ENCODE peak calls at places on chromosomes 4 and X, in five cellular contexts. P, W, U, S and A are unnamed samples.

GRCh38 chrX:7316887-7317286 is 168.9 kb upstream of the PUDP start:
- DNase-seq in P (peak; percentile 57), W (no peak), U (no peak), S (no peak), A (no peak)

GRCh38 chr4:98745372-98745771 is 87.0 kb upstream of the TSPAN5 start:
- DNase-seq in P (peak; percentile 15), W (peak; percentile 56), U (peak; percentile 32), S (no peak), A (no peak)

GRCh38 chr4:19194672-19195071 is 1057.0 kb upstream of the SLIT2 start:
- DNase-seq in P (no peak), W (peak; percentile 84), U (no peak), S (no peak), A (no peak)

GRCh38 chr4:51851090-51851936 is 8.4 kb downstream of the DCUN1D4 start:
- DNase-seq in P (no peak), W (no peak), U (no peak), S (no peak), A (no peak)

GRCh38 chrX:121886557-121886956 is 839.1 kb downstream of the GLUD2 start:
- DNase-seq in P (no peak), W (no peak), U (no peak), S (no peak), A (no peak)

GRCh38 chr4:825969-826330 is at the start of gene CPLX1:
- DNase-seq in P (no peak), W (peak; percentile 78), U (no peak), S (no peak), A (no peak)

GRCh38 chr4:99219479-99219878 is 433 bp upstream of the ADH6 start:
- DNase-seq in P (no peak), W (no peak), U (no peak), S (no peak), A (no peak)

GRCh38 chr4:172962564-172963353 is 205.9 kb upstream of the GALNT7 start:
- DNase-seq in P (peak; percentile 96), W (no peak), U (peak; percentile 22), S (no peak), A (no peak)

GRCh38 chrX:49230500-49231232 is 2.5 kb downstream of the CACNA1F start:
- DNase-seq in P (no peak), W (peak; percentile 84), U (no peak), S (no peak), A (no peak)

DNA sequence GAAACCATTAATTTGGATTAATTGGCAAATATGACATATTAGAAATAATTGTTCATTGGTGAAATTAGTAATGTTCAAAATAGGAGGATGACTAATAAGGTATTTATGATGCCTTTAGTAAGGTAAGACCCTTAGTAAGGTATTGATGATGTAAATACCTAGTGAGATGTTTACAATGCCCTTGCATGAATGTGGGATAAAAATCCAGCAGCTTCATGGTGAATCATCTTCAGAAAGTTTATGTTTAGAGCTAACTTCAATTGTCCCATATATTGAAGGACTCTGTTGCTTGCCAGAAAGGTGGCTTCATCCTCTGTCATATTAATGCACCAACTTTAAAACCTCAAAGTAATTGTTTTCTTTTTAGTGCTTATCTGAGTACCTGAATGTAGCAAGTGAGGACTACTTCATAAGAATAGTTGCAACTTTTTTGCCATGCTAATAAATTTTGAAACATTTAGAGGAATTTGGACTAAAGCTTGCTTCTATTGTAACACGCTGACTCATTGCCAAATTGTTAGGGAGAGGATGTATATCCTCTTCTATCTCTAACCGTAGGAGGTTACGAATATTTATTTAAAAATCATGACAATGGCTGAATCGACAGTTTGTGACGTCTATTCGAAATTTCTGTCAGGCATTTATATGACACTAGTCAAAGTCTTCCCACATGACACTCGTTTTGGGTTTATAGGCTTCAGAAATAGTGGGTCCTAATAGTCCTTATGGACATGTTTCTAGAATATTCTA is 174.1 kb upstream of the HS3ST1 start:
- DNase-seq in P (peak; percentile 65), W (no peak), U (no peak), S (no peak), A (no peak)
- H3K4me2 ChIP-seq in P (peak overlapping the region; percentile 66), W (no peak overlapping the region), U (no peak overlapping the region), S (peak overlapping the region; percentile 15), A (no peak overlapping the region)

GRCh38 chr4:163590103-163590502 is 95.6 kb downstream of the TMA16 start:
- DNase-seq in P (no peak), W (no peak), U (no peak), S (no peak), A (no peak)

GRCh38 chr4:163587867-163588266 is 93.4 kb downstream of the TMA16 start:
- DNase-seq in P (no peak), W (peak; percentile 51), U (no peak), S (no peak), A (no peak)

GRCh38 chr4:163592207-163592606 is 97.7 kb downstream of the TMA16 start:
- DNase-seq in P (no peak), W (no peak), U (no peak), S (no peak), A (no peak)

GRCh38 chr4:163590609-163591264 is 96.2 kb downstream of the TMA16 start:
- DNase-seq in P (no peak), W (no peak), U (peak; percentile 18), S (no peak), A (no peak)

GRCh38 chr4:163591614-163592020 is 97.1 kb downstream of the TMA16 start:
- DNase-seq in P (no peak), W (no peak), U (no peak), S (no peak), A (no peak)
- H3K4me2 ChIP-seq in P (no peak overlapping the region), W (no peak overlapping the region), U (no peak overlapping the region), S (no peak overlapping the region), A (no peak overlapping the region)

DNA sequence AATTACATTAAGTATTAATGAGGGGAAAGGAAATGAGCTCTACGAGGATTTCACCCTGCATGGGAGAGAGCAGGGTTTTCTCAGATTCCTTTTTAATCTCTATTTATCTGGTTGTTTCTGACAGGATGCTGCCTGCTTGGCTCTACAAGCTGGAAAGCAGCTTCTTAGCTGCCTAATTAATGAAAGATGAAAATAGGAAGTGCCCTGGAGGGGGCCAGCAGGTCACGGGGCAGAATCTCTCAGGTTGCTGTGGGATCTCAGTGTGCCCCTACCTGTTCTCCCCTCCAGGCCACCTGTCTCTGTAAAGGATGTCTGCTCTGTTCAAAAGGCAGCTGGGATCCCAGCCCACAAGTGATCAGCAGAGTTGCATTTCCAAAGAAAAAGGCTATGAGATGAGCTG is 113.7 kb downstream of the PARM1 start:
- DNase-seq in P (no peak), W (no peak), U (no peak), S (no peak), A (no peak)
- H3K4me2 ChIP-seq in P (no peak overlapping the region), W (no peak overlapping the region), U (no peak overlapping the region), S (no peak overlapping the region), A (no peak overlapping the region)

GRCh38 chrX:13283968-13284914 is 35.6 kb downstream of the ATXN3L start:
- DNase-seq in P (peak; percentile 78), W (peak; percentile 23), U (peak; percentile 84), S (no peak), A (no peak)
- H3K4me2 ChIP-seq in P (no peak overlapping the region), W (no peak overlapping the region), U (peak overlapping the region; percentile 18), S (no peak overlapping the region), A (no peak overlapping the region)